ENCODE peak calls at places on chromosomes 3 and 15, in four cellular contexts. B, L, W and O are unnamed samples.

GRCh38 chr15:76234337-76234889 is 76.9 kb downstream of the ETFA start:
- DNase-seq in B (no peak), L (no peak), W (no peak), O (no peak)

GRCh38 chr15:60054472-60054871 is 50.4 kb downstream of the FOXB1 start:
- DNase-seq in B (no peak), L (no peak), W (no peak), O (no peak)

GRCh38 chr15:40787344-40787841 is 17.6 kb downstream of the C15orf62 start:
- DNase-seq in B (peak; percentile 91), L (peak; percentile 87), W (peak; percentile 84), O (peak; percentile 78)

GRCh38 chr3:61236556-61236955 is 14.7 kb downstream of the FHIT start:
- DNase-seq in B (no peak), L (no peak), W (no peak), O (no peak)

GRCh38 chr3:19334120-19334519 is 185.8 kb downstream of the KCNH8 start:
- DNase-seq in B (no peak), L (no peak), W (no peak), O (no peak)

GRCh38 chr15:84953136-84953535 is 28.5 kb upstream of the PDE8A start:
- DNase-seq in B (peak; percentile 56), L (no peak), W (peak; percentile 25), O (no peak)

GRCh38 chr15:88803241-88803919 is at the start of gene ACAN:
- DNase-seq in B (no peak), L (no peak), W (no peak), O (no peak)

GRCh38 chr15:69648215-69648614 is 195.6 kb downstream of the RPLP1 start:
- DNase-seq in B (no peak), L (no peak), W (peak; percentile 14), O (no peak)

GRCh38 chr3:107643038-107643883 is 120.5 kb downstream of the BBX start:
- DNase-seq in B (no peak), L (no peak), W (no peak), O (no peak)

GRCh38 chr3:53137221-53137620 is 7.0 kb upstream of the RFT1 start:
- DNase-seq in B (no peak), L (no peak), W (no peak), O (no peak)

GRCh38 chr3:30894521-30895289 is at the start of gene GADL1:
- DNase-seq in B (peak; percentile 49), L (peak; percentile 15), W (peak; percentile 21), O (no peak)

GRCh38 chr3:177370396-177370795 is 173.1 kb upstream of the TBL1XR1 start:
- DNase-seq in B (no peak), L (no peak), W (no peak), O (no peak)

GRCh38 chr3:36525115-36525711 is 144.9 kb downstream of the STAC start:
- DNase-seq in B (peak; percentile 83), L (peak; percentile 84), W (peak; percentile 35), O (no peak)

GRCh38 chr3:53715815-53716483 is 130.3 kb downstream of the CHDH start:
- DNase-seq in B (peak; percentile 60), L (no peak), W (peak; percentile 71), O (no peak)

GRCh38 chr3:140398387-140398786 is 279.5 kb upstream of the TRIM42 start:
- DNase-seq in B (no peak), L (no peak), W (no peak), O (no peak)
- H3K4me3 ChIP-seq in B (no peak overlapping the region), L (no peak overlapping the region), W (no peak overlapping the region), O (no peak overlapping the region)

DNA sequence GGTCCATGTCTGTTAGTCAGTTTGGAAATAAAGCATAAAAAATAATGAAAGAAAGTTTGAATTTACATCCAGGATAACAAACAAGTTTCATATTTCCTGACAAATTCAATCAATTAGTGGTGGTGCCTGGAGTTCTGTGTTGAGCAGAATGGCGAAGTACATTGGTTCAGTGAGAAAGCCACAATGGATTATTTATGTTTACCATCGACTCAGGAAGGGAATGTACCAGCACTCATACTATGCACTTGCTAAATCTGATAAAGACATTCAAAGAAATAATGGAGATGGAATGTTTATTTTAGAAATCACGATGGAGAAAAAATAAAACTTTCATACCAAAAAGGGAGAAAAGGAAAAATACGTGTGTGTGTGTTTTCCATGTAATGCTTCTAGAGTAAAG is 45.3 kb upstream of the MME start:
- DNase-seq in B (no peak), L (peak; percentile 31), W (no peak), O (no peak)
- H3K4me3 ChIP-seq in B (no peak overlapping the region), L (no peak overlapping the region), W (no peak overlapping the region), O (no peak overlapping the region)

GRCh38 chr3:71983694-71984093 is 198.7 kb upstream of the PROK2 start:
- DNase-seq in B (no peak), L (no peak), W (no peak), O (no peak)

GRCh38 chr3:71978150-71978721 is 193.3 kb upstream of the PROK2 start:
- DNase-seq in B (no peak), L (no peak), W (no peak), O (no peak)

GRCh38 chr3:71975573-71975972 is 190.6 kb upstream of the PROK2 start:
- DNase-seq in B (no peak), L (no peak), W (no peak), O (no peak)

GRCh38 chr3:71977525-71977924 is 192.6 kb upstream of the PROK2 start:
- DNase-seq in B (no peak), L (no peak), W (no peak), O (no peak)

DNA sequence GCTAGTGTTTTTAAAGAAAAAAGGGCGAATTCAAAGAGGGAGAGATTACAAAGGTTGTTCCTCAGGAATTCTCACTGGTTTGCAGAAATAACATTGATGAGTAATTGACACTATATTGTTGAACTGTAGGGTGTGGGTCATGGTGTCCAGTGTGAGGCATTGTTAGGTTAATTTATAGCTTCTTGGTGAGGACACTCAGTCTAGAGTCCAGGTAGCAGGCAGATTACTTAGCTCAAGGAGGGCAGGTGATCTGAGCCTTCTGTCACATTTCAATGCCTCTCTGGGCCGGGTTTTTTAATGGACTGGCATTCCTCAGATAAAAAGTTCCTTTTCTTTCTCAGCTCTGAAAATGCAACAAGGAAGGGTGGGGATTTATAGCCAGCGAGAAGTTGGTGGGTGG is 194.2 kb upstream of the PROK2 start:
- DNase-seq in B (no peak), L (no peak), W (no peak), O (no peak)
- H3K4me3 ChIP-seq in B (no peak overlapping the region), L (no peak overlapping the region), W (no peak overlapping the region), O (no peak overlapping the region)

DNA sequence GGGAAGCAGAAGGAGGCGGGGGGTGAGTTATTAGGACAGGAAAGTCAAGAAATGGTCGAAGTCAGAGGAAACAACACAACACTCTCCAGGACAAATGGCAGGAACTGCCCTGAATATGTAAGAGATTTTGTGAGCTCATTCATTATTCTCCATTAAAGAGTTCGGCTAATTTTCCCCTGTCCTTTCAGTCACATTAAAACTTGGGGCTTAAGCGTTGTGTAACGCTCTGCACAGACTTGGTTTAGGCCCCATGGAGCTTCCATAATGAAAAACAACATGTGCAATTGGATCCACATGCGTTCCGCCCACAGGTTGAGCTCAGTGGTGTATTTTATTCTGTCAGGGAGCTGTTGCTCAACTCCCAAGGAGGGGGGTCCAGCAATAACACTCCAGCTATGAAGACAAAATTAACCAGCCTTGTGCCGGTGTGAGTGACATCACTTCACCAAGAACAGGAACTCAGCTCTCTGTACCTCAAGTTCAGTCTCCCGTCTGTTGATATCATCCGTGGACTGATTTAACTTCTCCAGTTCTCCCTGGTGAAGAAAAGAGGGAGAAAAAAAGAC is 2.3 kb downstream of the SH3BP5 start:
- DNase-seq in B (peak; percentile 83), L (peak; percentile 75), W (peak; percentile 82), O (peak; percentile 94)
- H3K4me3 ChIP-seq in B (no peak overlapping the region), L (no peak overlapping the region), W (no peak overlapping the region), O (peak overlapping the region; percentile 91)